ENCODE peak calls at places on chromosome 21, in eight cellular contexts. One of them, this sample, is unnamed.

GRCh38 chr21:23968722-23969647 is 1638.3 kb downstream of the MRPL39 start:
- DNase-seq in colonic mucosa: peak
- DNase-seq in WERI-Rb-1: peak
- DNase-seq in dorsolateral prefrontal cortex: no peak
- DNase-seq in fibroblast of the aortic adventitia: peak
- DNase-seq in tibial nerve: no peak
- DNase-seq in activated B cell treated with CpG ODN at 0.5 μM for 24 hours: peak
- DNase-seq in LNCaP clone FGC: no peak
- DNase-seq in this sample: peak

GRCh38 chr21:41361786-41362604 is at the start of gene MX2:
- DNase-seq in colonic mucosa: peak
- DNase-seq in WERI-Rb-1: no peak
- DNase-seq in dorsolateral prefrontal cortex: no peak
- DNase-seq in fibroblast of the aortic adventitia: peak
- DNase-seq in tibial nerve: peak
- DNase-seq in activated B cell treated with CpG ODN at 0.5 μM for 24 hours: peak
- DNase-seq in LNCaP clone FGC: no peak
- DNase-seq in this sample: no peak

GRCh38 chr21:41924355-41924754 is 29.5 kb downstream of the C2CD2 start:
- DNase-seq in colonic mucosa: no peak
- DNase-seq in WERI-Rb-1: no peak
- DNase-seq in dorsolateral prefrontal cortex: no peak
- DNase-seq in fibroblast of the aortic adventitia: peak
- DNase-seq in tibial nerve: no peak
- DNase-seq in activated B cell treated with CpG ODN at 0.5 μM for 24 hours: no peak
- DNase-seq in LNCaP clone FGC: no peak
- DNase-seq in this sample: no peak

GRCh38 chr21:42550817-42551216 is 37.2 kb downstream of the SLC37A1 start:
- DNase-seq in colonic mucosa: peak
- DNase-seq in WERI-Rb-1: peak
- DNase-seq in dorsolateral prefrontal cortex: no peak
- DNase-seq in fibroblast of the aortic adventitia: no peak
- DNase-seq in tibial nerve: no peak
- DNase-seq in activated B cell treated with CpG ODN at 0.5 μM for 24 hours: no peak
- DNase-seq in LNCaP clone FGC: peak
- DNase-seq in this sample: no peak

GRCh38 chr21:43779660-43780059 is 3.6 kb upstream of the CSTB start:
- DNase-seq in colonic mucosa: no peak
- DNase-seq in WERI-Rb-1: no peak
- DNase-seq in dorsolateral prefrontal cortex: no peak
- DNase-seq in fibroblast of the aortic adventitia: no peak
- DNase-seq in tibial nerve: no peak
- DNase-seq in activated B cell treated with CpG ODN at 0.5 μM for 24 hours: no peak
- DNase-seq in LNCaP clone FGC: no peak
- DNase-seq in this sample: no peak

GRCh38 chr21:44423312-44423821 is 31.9 kb upstream of the LRRC3 start:
- DNase-seq in colonic mucosa: no peak
- DNase-seq in WERI-Rb-1: peak
- DNase-seq in dorsolateral prefrontal cortex: no peak
- DNase-seq in fibroblast of the aortic adventitia: no peak
- DNase-seq in tibial nerve: no peak
- DNase-seq in activated B cell treated with CpG ODN at 0.5 μM for 24 hours: no peak
- DNase-seq in LNCaP clone FGC: no peak
- DNase-seq in this sample: peak

GRCh38 chr21:42677339-42678117 is 24.1 kb downstream of the PDE9A start:
- DNase-seq in colonic mucosa: no peak
- DNase-seq in WERI-Rb-1: no peak
- DNase-seq in dorsolateral prefrontal cortex: no peak
- DNase-seq in fibroblast of the aortic adventitia: peak
- DNase-seq in tibial nerve: no peak
- DNase-seq in activated B cell treated with CpG ODN at 0.5 μM for 24 hours: no peak
- DNase-seq in LNCaP clone FGC: no peak
- DNase-seq in this sample: no peak

GRCh38 chr21:28587748-28588147 is 404.9 kb downstream of the LTN1 start:
- DNase-seq in colonic mucosa: no peak
- DNase-seq in WERI-Rb-1: no peak
- DNase-seq in dorsolateral prefrontal cortex: no peak
- DNase-seq in fibroblast of the aortic adventitia: peak
- DNase-seq in tibial nerve: no peak
- DNase-seq in activated B cell treated with CpG ODN at 0.5 μM for 24 hours: no peak
- DNase-seq in LNCaP clone FGC: peak
- DNase-seq in this sample: no peak

GRCh38 chr21:45508607-45509565 is 33.4 kb downstream of the SLC19A1 start:
- DNase-seq in colonic mucosa: no peak
- DNase-seq in WERI-Rb-1: no peak
- DNase-seq in dorsolateral prefrontal cortex: no peak
- DNase-seq in fibroblast of the aortic adventitia: no peak
- DNase-seq in tibial nerve: no peak
- DNase-seq in activated B cell treated with CpG ODN at 0.5 μM for 24 hours: no peak
- DNase-seq in LNCaP clone FGC: no peak
- DNase-seq in this sample: no peak

GRCh38 chr21:44298301-44298700 is 1.6 kb upstream of the PFKL start:
- DNase-seq in colonic mucosa: no peak
- DNase-seq in WERI-Rb-1: no peak
- DNase-seq in dorsolateral prefrontal cortex: no peak
- DNase-seq in fibroblast of the aortic adventitia: peak
- DNase-seq in tibial nerve: no peak
- DNase-seq in activated B cell treated with CpG ODN at 0.5 μM for 24 hours: no peak
- DNase-seq in LNCaP clone FGC: no peak
- DNase-seq in this sample: no peak

GRCh38 chr21:45454081-45454923 is 49.3 kb downstream of the COL18A1 start:
- DNase-seq in colonic mucosa: no peak
- DNase-seq in WERI-Rb-1: peak
- DNase-seq in dorsolateral prefrontal cortex: no peak
- DNase-seq in fibroblast of the aortic adventitia: no peak
- DNase-seq in tibial nerve: no peak
- DNase-seq in activated B cell treated with CpG ODN at 0.5 μM for 24 hours: no peak
- DNase-seq in LNCaP clone FGC: no peak
- DNase-seq in this sample: no peak

GRCh38 chr21:45899317-45900033 is 82.1 kb upstream of the COL6A1 start:
- DNase-seq in colonic mucosa: no peak
- DNase-seq in WERI-Rb-1: no peak
- DNase-seq in dorsolateral prefrontal cortex: no peak
- DNase-seq in fibroblast of the aortic adventitia: no peak
- DNase-seq in tibial nerve: no peak
- DNase-seq in activated B cell treated with CpG ODN at 0.5 μM for 24 hours: no peak
- DNase-seq in LNCaP clone FGC: no peak
- DNase-seq in this sample: no peak

GRCh38 chr21:15170614-15171013 is 105.8 kb upstream of the NRIP1 start:
- DNase-seq in colonic mucosa: no peak
- DNase-seq in WERI-Rb-1: no peak
- DNase-seq in dorsolateral prefrontal cortex: no peak
- DNase-seq in fibroblast of the aortic adventitia: no peak
- DNase-seq in tibial nerve: no peak
- DNase-seq in activated B cell treated with CpG ODN at 0.5 μM for 24 hours: no peak
- DNase-seq in LNCaP clone FGC: no peak
- DNase-seq in this sample: no peak

GRCh38 chr21:28884481-28884880 is 108.2 kb downstream of the LTN1 start:
- DNase-seq in colonic mucosa: no peak
- DNase-seq in WERI-Rb-1: no peak
- DNase-seq in dorsolateral prefrontal cortex: no peak
- DNase-seq in fibroblast of the aortic adventitia: no peak
- DNase-seq in tibial nerve: no peak
- DNase-seq in activated B cell treated with CpG ODN at 0.5 μM for 24 hours: no peak
- DNase-seq in LNCaP clone FGC: no peak
- DNase-seq in this sample: no peak

GRCh38 chr21:45224189-45224938 is 63.3 kb downstream of the POFUT2 start:
- DNase-seq in colonic mucosa: no peak
- DNase-seq in WERI-Rb-1: no peak
- DNase-seq in dorsolateral prefrontal cortex: no peak
- DNase-seq in fibroblast of the aortic adventitia: peak
- DNase-seq in tibial nerve: no peak
- DNase-seq in activated B cell treated with CpG ODN at 0.5 μM for 24 hours: no peak
- DNase-seq in LNCaP clone FGC: no peak
- DNase-seq in this sample: no peak

GRCh38 chr21:44418108-44418875 is 37.0 kb upstream of the LRRC3 start:
- DNase-seq in colonic mucosa: no peak
- DNase-seq in WERI-Rb-1: peak
- DNase-seq in dorsolateral prefrontal cortex: no peak
- DNase-seq in fibroblast of the aortic adventitia: no peak
- DNase-seq in tibial nerve: no peak
- DNase-seq in activated B cell treated with CpG ODN at 0.5 μM for 24 hours: no peak
- DNase-seq in LNCaP clone FGC: no peak
- DNase-seq in this sample: no peak

GRCh38 chr21:16279658-16280581 is 550.1 kb downstream of the USP25 start:
- DNase-seq in colonic mucosa: no peak
- DNase-seq in WERI-Rb-1: no peak
- DNase-seq in dorsolateral prefrontal cortex: peak
- DNase-seq in fibroblast of the aortic adventitia: peak
- DNase-seq in tibial nerve: no peak
- DNase-seq in activated B cell treated with CpG ODN at 0.5 μM for 24 hours: no peak
- DNase-seq in LNCaP clone FGC: peak
- DNase-seq in this sample: no peak

GRCh38 chr21:42878993-42879787 is at the start of gene WDR4:
- DNase-seq in colonic mucosa: peak
- DNase-seq in WERI-Rb-1: peak
- DNase-seq in dorsolateral prefrontal cortex: peak
- DNase-seq in fibroblast of the aortic adventitia: peak
- DNase-seq in tibial nerve: peak
- DNase-seq in activated B cell treated with CpG ODN at 0.5 μM for 24 hours: peak
- DNase-seq in LNCaP clone FGC: peak
- DNase-seq in this sample: peak

GRCh38 chr21:16116798-16117197 is 387.0 kb downstream of the USP25 start:
- DNase-seq in colonic mucosa: no peak
- DNase-seq in WERI-Rb-1: no peak
- DNase-seq in dorsolateral prefrontal cortex: no peak
- DNase-seq in fibroblast of the aortic adventitia: peak
- DNase-seq in tibial nerve: no peak
- DNase-seq in activated B cell treated with CpG ODN at 0.5 μM for 24 hours: no peak
- DNase-seq in LNCaP clone FGC: no peak
- DNase-seq in this sample: no peak

GRCh38 chr21:42144679-42145568 is 73.8 kb downstream of the UMODL1 start:
- DNase-seq in colonic mucosa: no peak
- DNase-seq in WERI-Rb-1: peak
- DNase-seq in dorsolateral prefrontal cortex: no peak
- DNase-seq in fibroblast of the aortic adventitia: no peak
- DNase-seq in tibial nerve: no peak
- DNase-seq in activated B cell treated with CpG ODN at 0.5 μM for 24 hours: no peak
- DNase-seq in LNCaP clone FGC: no peak
- DNase-seq in this sample: no peak

GRCh38 chr21:17501107-17502006 is 11.5 kb upstream of the CXADR start:
- DNase-seq in colonic mucosa: peak
- DNase-seq in WERI-Rb-1: no peak
- DNase-seq in dorsolateral prefrontal cortex: no peak
- DNase-seq in fibroblast of the aortic adventitia: no peak
- DNase-seq in tibial nerve: no peak
- DNase-seq in activated B cell treated with CpG ODN at 0.5 μM for 24 hours: no peak
- DNase-seq in LNCaP clone FGC: no peak
- DNase-seq in this sample: no peak

GRCh38 chr21:45157932-45158331 is 83.6 kb downstream of the ADARB1 start:
- DNase-seq in colonic mucosa: peak
- DNase-seq in WERI-Rb-1: no peak
- DNase-seq in dorsolateral prefrontal cortex: peak
- DNase-seq in fibroblast of the aortic adventitia: no peak
- DNase-seq in tibial nerve: no peak
- DNase-seq in activated B cell treated with CpG ODN at 0.5 μM for 24 hours: no peak
- DNase-seq in LNCaP clone FGC: no peak
- DNase-seq in this sample: no peak

GRCh38 chr21:42777757-42778344 is 101.5 kb downstream of the WDR4 start:
- DNase-seq in colonic mucosa: no peak
- DNase-seq in WERI-Rb-1: no peak
- DNase-seq in dorsolateral prefrontal cortex: no peak
- DNase-seq in fibroblast of the aortic adventitia: no peak
- DNase-seq in tibial nerve: no peak
- DNase-seq in activated B cell treated with CpG ODN at 0.5 μM for 24 hours: peak
- DNase-seq in LNCaP clone FGC: no peak
- DNase-seq in this sample: no peak

GRCh38 chr21:16870116-16870515 is 642.7 kb upstream of the CXADR start:
- DNase-seq in colonic mucosa: no peak
- DNase-seq in WERI-Rb-1: no peak
- DNase-seq in dorsolateral prefrontal cortex: no peak
- DNase-seq in fibroblast of the aortic adventitia: peak
- DNase-seq in tibial nerve: no peak
- DNase-seq in activated B cell treated with CpG ODN at 0.5 μM for 24 hours: no peak
- DNase-seq in LNCaP clone FGC: no peak
- DNase-seq in this sample: no peak

GRCh38 chr21:39908265-39908923 is 41.2 kb downstream of the PCP4 start:
- DNase-seq in colonic mucosa: no peak
- DNase-seq in WERI-Rb-1: no peak
- DNase-seq in dorsolateral prefrontal cortex: no peak
- DNase-seq in fibroblast of the aortic adventitia: no peak
- DNase-seq in tibial nerve: no peak
- DNase-seq in activated B cell treated with CpG ODN at 0.5 μM for 24 hours: no peak
- DNase-seq in LNCaP clone FGC: no peak
- DNase-seq in this sample: no peak
- TF ChIP-seq CTCF in colonic mucosa: no peak
- TF ChIP-seq CTCF in WERI-Rb-1: peak
- TF ChIP-seq CTCF in dorsolateral prefrontal cortex: no peak
- TF ChIP-seq CTCF in fibroblast of the aortic adventitia: no peak
- TF ChIP-seq CTCF in tibial nerve: no peak
- TF ChIP-seq CTCF in activated B cell treated with CpG ODN at 0.5 μM for 24 hours: no peak
- TF ChIP-seq CTCF in LNCaP clone FGC: no peak
- TF ChIP-seq CTCF in this sample: no peak

GRCh38 chr21:25895565-25896205 is 160.9 kb downstream of the GABPA start:
- DNase-seq in colonic mucosa: no peak
- DNase-seq in WERI-Rb-1: peak
- DNase-seq in dorsolateral prefrontal cortex: no peak
- DNase-seq in fibroblast of the aortic adventitia: peak
- DNase-seq in tibial nerve: no peak
- DNase-seq in activated B cell treated with CpG ODN at 0.5 μM for 24 hours: no peak
- DNase-seq in LNCaP clone FGC: no peak
- DNase-seq in this sample: no peak
- TF ChIP-seq CTCF in colonic mucosa: peak
- TF ChIP-seq CTCF in WERI-Rb-1: peak
- TF ChIP-seq CTCF in dorsolateral prefrontal cortex: peak
- TF ChIP-seq CTCF in fibroblast of the aortic adventitia: peak
- TF ChIP-seq CTCF in tibial nerve: peak
- TF ChIP-seq CTCF in activated B cell treated with CpG ODN at 0.5 μM for 24 hours: no peak
- TF ChIP-seq CTCF in LNCaP clone FGC: peak
- TF ChIP-seq CTCF in this sample: peak

GRCh38 chr21:37227071-37228002 is 39.8 kb downstream of the VPS26C start:
- DNase-seq in colonic mucosa: no peak
- DNase-seq in WERI-Rb-1: no peak
- DNase-seq in dorsolateral prefrontal cortex: no peak
- DNase-seq in fibroblast of the aortic adventitia: no peak
- DNase-seq in tibial nerve: no peak
- DNase-seq in activated B cell treated with CpG ODN at 0.5 μM for 24 hours: no peak
- DNase-seq in LNCaP clone FGC: no peak
- DNase-seq in this sample: no peak
- TF ChIP-seq CTCF in colonic mucosa: no peak
- TF ChIP-seq CTCF in WERI-Rb-1: no peak
- TF ChIP-seq CTCF in dorsolateral prefrontal cortex: no peak
- TF ChIP-seq CTCF in fibroblast of the aortic adventitia: no peak
- TF ChIP-seq CTCF in tibial nerve: no peak
- TF ChIP-seq CTCF in activated B cell treated with CpG ODN at 0.5 μM for 24 hours: no peak
- TF ChIP-seq CTCF in LNCaP clone FGC: no peak
- TF ChIP-seq CTCF in this sample: no peak

DNA sequence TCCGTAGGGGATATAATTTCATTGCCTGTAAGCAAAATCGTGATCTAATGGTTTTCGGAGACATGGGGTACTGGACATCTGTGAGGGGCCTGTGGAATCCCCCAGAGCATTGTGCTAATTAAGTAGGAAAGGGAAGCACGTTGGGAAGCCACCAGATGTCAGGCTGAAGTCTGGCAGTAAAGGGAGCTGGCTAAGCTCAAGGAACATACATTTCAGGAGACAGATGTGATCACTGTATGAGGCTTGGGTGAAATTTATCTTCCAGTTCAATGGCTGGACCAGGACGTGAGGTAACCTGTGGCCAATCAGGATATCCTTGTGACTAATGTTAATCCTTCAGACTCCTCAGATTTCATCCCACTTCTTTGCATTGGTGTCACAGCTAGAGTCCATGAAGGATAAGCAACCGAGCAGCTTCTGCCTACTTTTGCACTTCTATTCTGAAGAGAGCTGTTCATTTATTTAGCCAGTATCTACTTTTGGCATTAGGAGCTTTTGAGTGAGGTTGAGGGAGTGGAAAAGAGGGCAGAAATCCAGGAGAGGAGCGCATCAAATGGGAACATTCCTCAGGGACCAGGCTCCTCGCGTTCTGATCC is 110.2 kb upstream of the APP start:
- DNase-seq in colonic mucosa: no peak
- DNase-seq in WERI-Rb-1: peak
- DNase-seq in dorsolateral prefrontal cortex: peak
- DNase-seq in fibroblast of the aortic adventitia: no peak
- DNase-seq in tibial nerve: no peak
- DNase-seq in activated B cell treated with CpG ODN at 0.5 μM for 24 hours: no peak
- DNase-seq in LNCaP clone FGC: no peak
- DNase-seq in this sample: no peak
- TF ChIP-seq CTCF in colonic mucosa: no peak
- TF ChIP-seq CTCF in WERI-Rb-1: no peak
- TF ChIP-seq CTCF in dorsolateral prefrontal cortex: no peak
- TF ChIP-seq CTCF in fibroblast of the aortic adventitia: no peak
- TF ChIP-seq CTCF in tibial nerve: no peak
- TF ChIP-seq CTCF in activated B cell treated with CpG ODN at 0.5 μM for 24 hours: no peak
- TF ChIP-seq CTCF in LNCaP clone FGC: no peak
- TF ChIP-seq CTCF in this sample: no peak

This sample was measured in endothelial cell.